ENCODE peak calls at places on chromosomes 3 and 15, in ten cellular contexts. T is transverse colon, H is body of pancreas, F is GM23248, K is MM.1S, N is heart left ventricle, O is neural progenitor cell, J is fibroblast of lung, V is trophoblast cell, B is PC-3. Y is an unnamed sample.
A peak's percentile ranks its signal among the peaks of the same experiment; 100 is the strongest.

GRCh38 chr3:13222131-13222530 is 148.9 kb upstream of the IQSEC1 start:
- DNase-seq in T (no peak), F (no peak), B (no peak), H (no peak), N (no peak), V (no peak), K (no peak), O (no peak), J (no peak), Y (no peak)

GRCh38 chr3:150840733-150841515 is 64.3 kb downstream of the MINDY4B start:
- DNase-seq in K (no peak), H (no peak), T (no peak), V (no peak), O (no peak), B (peak; percentile 19), J (no peak), F (no peak), N (no peak), Y (no peak)

GRCh38 chr3:125165189-125165947 is 47.2 kb downstream of the SLC12A8 start:
- DNase-seq in T (no peak), K (no peak), B (peak; percentile 3), F (peak; percentile 68), O (peak; percentile 69), V (peak; percentile 72), N (peak; percentile 59), J (peak; percentile 40), H (no peak), Y (no peak)

GRCh38 chr3:64878372-64878771 is 190.6 kb upstream of the ADAMTS9 start:
- DNase-seq in V (peak; percentile 84), N (no peak), O (no peak), T (no peak), B (peak; percentile 7), H (no peak), J (peak; percentile 39), F (peak; percentile 42), K (no peak), Y (peak; percentile 80)

GRCh38 chr3:39559543-39559942 is 92.1 kb downstream of the MOBP start:
- DNase-seq in T (no peak), V (no peak), N (no peak), J (no peak), H (no peak), F (no peak), K (no peak), B (no peak), O (no peak), Y (no peak)

GRCh38 chr3:170414202-170414663 is 4.4 kb upstream of the CLDN11 start:
- DNase-seq in H (peak; percentile 23), F (peak; percentile 90), J (peak; percentile 88), K (peak; percentile 75), B (peak; percentile 85), N (no peak), O (peak; percentile 79), T (no peak), V (peak; percentile 87), Y (peak; percentile 71)

GRCh38 chr3:126851934-126852333 is 131.0 kb upstream of the PLXNA1 start:
- DNase-seq in H (no peak), O (peak; percentile 29), F (no peak), K (no peak), V (no peak), J (no peak), B (no peak), T (no peak), N (no peak), Y (no peak)

GRCh38 chr3:165797551-165797950 is 39.7 kb downstream of the BCHE start:
- DNase-seq in F (no peak), O (no peak), V (no peak), B (peak; percentile 20), H (no peak), K (no peak), J (no peak), T (no peak), N (no peak), Y (no peak)

GRCh38 chr3:8972614-8973013 is 9.3 kb upstream of the RAD18 start:
- DNase-seq in N (no peak), F (peak; percentile 61), O (no peak), B (peak; percentile 66), H (no peak), V (peak; percentile 21), K (no peak), T (no peak), J (peak; percentile 38), Y (peak; percentile 10)

GRCh38 chr3:195385526-195385925 is 57.3 kb downstream of the ACAP2 start:
- DNase-seq in H (no peak), N (no peak), J (peak; percentile 62), V (peak; percentile 70), T (no peak), B (peak; percentile 56), K (no peak), O (peak; percentile 54), F (no peak), Y (no peak)

GRCh38 chr3:54999801-55000200 is 71.9 kb upstream of the LRTM1 start:
- DNase-seq in V (peak; percentile 83), O (no peak), F (no peak), K (no peak), B (no peak), T (no peak), J (peak; percentile 63), N (no peak), H (no peak), Y (peak; percentile 37)

GRCh38 chr3:67863869-67864268 is 209.5 kb upstream of the SUCLG2 start:
- DNase-seq in H (no peak), F (peak; percentile 3), N (no peak), J (no peak), V (peak; percentile 43), O (peak; percentile 59), B (peak; percentile 48), K (no peak), T (no peak), Y (peak; percentile 1)

GRCh38 chr15:49678655-49679054 is 57.8 kb downstream of the DTWD1 start:
- DNase-seq in T (no peak), V (no peak), J (no peak), H (no peak), F (no peak), B (no peak), O (no peak), N (no peak), K (no peak), Y (no peak)

GRCh38 chr15:57158589-57158988 is 217.7 kb upstream of the CGNL1 start:
- DNase-seq in K (no peak), O (no peak), N (peak; percentile 39), V (no peak), H (no peak), B (peak; percentile 61), J (peak; percentile 65), F (peak; percentile 86), T (no peak), Y (no peak)

GRCh38 chr15:98666441-98666840 is 18.1 kb downstream of the IGF1R start:
- DNase-seq in F (no peak), T (no peak), H (no peak), B (no peak), V (no peak), K (no peak), O (no peak), N (no peak), J (no peak), Y (no peak)

GRCh38 chr15:98668566-98669308 is 20.4 kb downstream of the IGF1R start:
- DNase-seq in H (no peak), B (peak; percentile 48), T (no peak), V (no peak), F (peak; percentile 78), K (no peak), N (no peak), J (peak; percentile 78), O (no peak), Y (peak; percentile 48)

GRCh38 chr15:98669638-98670037 is 21.3 kb downstream of the IGF1R start:
- DNase-seq in O (no peak), N (no peak), H (no peak), B (no peak), J (no peak), K (no peak), T (no peak), V (no peak), F (no peak), Y (no peak)

GRCh38 chr15:98666841-98667240 is 18.5 kb downstream of the IGF1R start:
- DNase-seq in O (no peak), B (no peak), V (no peak), H (no peak), T (no peak), J (no peak), K (no peak), F (no peak), N (no peak), Y (no peak)

GRCh38 chr15:98667521-98668179 is 19.3 kb downstream of the IGF1R start:
- DNase-seq in O (peak; percentile 14), H (no peak), T (no peak), J (no peak), V (peak; percentile 77), K (no peak), F (no peak), N (no peak), B (no peak), Y (no peak)
- H3K4me1 ChIP-seq in O (peaks cover 41% of the 10 kb centered on the region), H (peaks cover 60% of the 10 kb centered on the region), T (peaks cover 13% of the 10 kb centered on the region), J (peaks cover 32% of the 10 kb centered on the region), V (peaks cover 42% of the 10 kb centered on the region), K (no peaks in the 10 kb centered on the region), F (peaks cover 44% of the 10 kb centered on the region), N (peaks cover 47% of the 10 kb centered on the region), B (peaks cover 11% of the 10 kb centered on the region), Y (peaks cover 3% of the 10 kb centered on the region)

DNA sequence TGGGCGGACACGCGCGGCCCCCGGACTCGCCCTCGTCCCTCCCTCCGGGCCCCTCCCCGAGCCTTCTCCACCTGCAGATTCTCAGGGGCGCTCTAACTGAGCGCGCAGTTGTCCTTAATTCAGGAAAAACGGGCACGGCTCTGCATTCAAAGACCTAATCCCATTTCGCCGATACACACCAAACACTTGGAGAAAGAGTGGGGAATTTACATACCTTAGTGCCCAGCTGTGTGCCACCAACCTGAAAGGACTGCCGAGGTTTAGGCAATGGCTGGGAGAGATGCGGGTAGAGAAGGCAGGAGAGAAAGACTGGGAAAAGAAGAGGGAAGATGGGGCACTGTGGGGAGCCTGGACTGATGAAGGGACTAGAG is 21.8 kb downstream of the IGDCC3 start:
- DNase-seq in V (no peak), B (no peak), O (peak; percentile 81), K (no peak), J (no peak), F (no peak), H (no peak), N (no peak), T (no peak), Y (no peak)
- H3K4me3 ChIP-seq in V (no peak overlapping the region), B (no peak overlapping the region), O (peak overlapping the region; percentile 48), K (peak overlapping the region; percentile 45), J (no peak overlapping the region), F (peak overlapping the region; percentile 60), H (no peak overlapping the region), N (peak overlapping the region; percentile 50), T (peak overlapping the region; percentile 25), Y (no peak overlapping the region)

GRCh38 chr3:149646181-149646766 is 11.6 kb downstream of the WWTR1 start:
- DNase-seq in K (no peak), F (peak; percentile 85), B (peak; percentile 89), N (no peak), H (no peak), O (no peak), V (peak; percentile 82), J (peak; percentile 79), T (no peak), Y (peak; percentile 13)
- H3K4me1 ChIP-seq in K (peaks cover 24% of the 10 kb centered on the region), F (peaks cover 24% of the 10 kb centered on the region), B (peaks cover 17% of the 10 kb centered on the region), N (peaks cover 37% of the 10 kb centered on the region), H (peaks cover 52% of the 10 kb centered on the region), O (peaks cover 6% of the 10 kb centered on the region), V (no peaks in the 10 kb centered on the region), J (peaks cover 9% of the 10 kb centered on the region), T (peaks cover 27% of the 10 kb centered on the region), Y (no peaks in the 10 kb centered on the region)

DNA sequence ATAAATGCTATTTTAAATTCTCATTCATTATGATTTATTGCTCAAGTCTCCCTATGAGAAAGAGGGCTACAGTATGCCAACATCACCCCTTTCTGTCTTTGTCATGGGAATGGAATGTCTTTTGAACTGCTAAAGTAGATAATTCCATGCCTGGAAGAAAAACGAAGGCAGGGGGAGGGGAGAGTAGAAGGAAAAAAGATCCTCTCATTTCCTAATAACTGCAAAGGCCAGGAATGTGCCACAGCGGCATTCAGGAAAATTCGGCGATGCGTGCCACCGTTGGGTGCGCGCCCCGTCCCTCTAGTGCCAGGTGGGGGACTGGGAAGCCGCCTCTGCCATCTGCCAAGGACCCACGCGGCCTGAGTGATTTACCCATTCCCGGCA is 54.7 kb downstream of the CPN2 start:
- DNase-seq in F (peak; percentile 75), J (peak; percentile 90), N (no peak), B (peak; percentile 94), V (peak; percentile 72), O (peak; percentile 76), T (no peak), H (peak; percentile 77), K (no peak), Y (no peak)
- H3K4me3 ChIP-seq in F (peak overlapping the region; percentile 66), J (peak overlapping the region; percentile 16), N (peak overlapping the region; percentile 46), B (peak overlapping the region; percentile 34), V (no peak overlapping the region), O (peak overlapping the region; percentile 34), T (peak overlapping the region; percentile 19), H (no peak overlapping the region), K (no peak overlapping the region), Y (no peak overlapping the region)